ENCODE peak calls at places on chromosomes 4 and X, in seven cellular contexts. I is HepG2, N is H1, S is fibroblast of lung, V is K562, Q is hepatocyte, J is MM.1S. M is an unnamed sample.

GRCh38 chr4:24515698-24516097 is 68.7 kb downstream of the DHX15 start:
- DNase-seq in V (no peak), I (no peak), J (no peak), S (no peak), N (no peak), Q (no peak), M (no peak)

GRCh38 chr4:17865866-17866363 is 55.1 kb downstream of the NCAPG start:
- DNase-seq in Q (no peak), N (no peak), J (no peak), V (no peak), S (no peak), I (no peak), M (no peak)

GRCh38 chrX:136390921-136391320 is 90.2 kb downstream of the ADGRG4 start:
- DNase-seq in I (no peak), V (no peak), N (no peak), S (no peak), Q (no peak), J (no peak), M (peak)

GRCh38 chr4:7722716-7723115 is 216.9 kb downstream of the AFAP1 start:
- DNase-seq in J (no peak), S (no peak), N (no peak), V (no peak), Q (no peak), I (no peak), M (no peak)

GRCh38 chr4:126907389-126907788 is 725.4 kb upstream of the INTU start:
- DNase-seq in J (no peak), Q (no peak), I (no peak), V (no peak), N (no peak), S (no peak), M (no peak)

GRCh38 chr4:141636771-141637460 is 533 bp downstream of the IL15 start:
- DNase-seq in N (peak), Q (peak), S (peak), J (peak), V (no peak), I (no peak), M (peak)

GRCh38 chr4:77264826-77265225 is 107.8 kb downstream of the CCNG2 start:
- DNase-seq in I (no peak), J (no peak), Q (no peak), V (no peak), N (no peak), S (no peak), M (no peak)

GRCh38 chr4:8365353-8365752 is 75.2 kb downstream of the ACOX3 start:
- DNase-seq in S (no peak), N (no peak), V (no peak), Q (no peak), J (no peak), I (no peak), M (no peak)

GRCh38 chrX:152405561-152405960 is 45.6 kb downstream of the GABRA3 start:
- DNase-seq in I (no peak), J (no peak), V (no peak), Q (no peak), N (no peak), S (no peak), M (no peak)

GRCh38 chr4:10164877-10165283 is 48.3 kb upstream of the WDR1 start:
- DNase-seq in N (peak), Q (peak), S (peak), V (peak), I (peak), J (no peak), M (no peak)

GRCh38 chrX:110407910-110408545 is 49.4 kb downstream of the RTL9 start:
- DNase-seq in V (peak), Q (peak), N (peak), I (peak), S (peak), J (peak), M (peak)

GRCh38 chrX:16832301-16832700 is 37.9 kb downstream of the RBBP7 start:
- DNase-seq in S (no peak), V (no peak), N (no peak), J (no peak), I (no peak), Q (no peak), M (no peak)

GRCh38 chr4:42302348-42302747 is 94.9 kb upstream of the SHISA3 start:
- DNase-seq in Q (peak), S (peak), V (peak), I (peak), N (no peak), J (peak), M (no peak)

DNA sequence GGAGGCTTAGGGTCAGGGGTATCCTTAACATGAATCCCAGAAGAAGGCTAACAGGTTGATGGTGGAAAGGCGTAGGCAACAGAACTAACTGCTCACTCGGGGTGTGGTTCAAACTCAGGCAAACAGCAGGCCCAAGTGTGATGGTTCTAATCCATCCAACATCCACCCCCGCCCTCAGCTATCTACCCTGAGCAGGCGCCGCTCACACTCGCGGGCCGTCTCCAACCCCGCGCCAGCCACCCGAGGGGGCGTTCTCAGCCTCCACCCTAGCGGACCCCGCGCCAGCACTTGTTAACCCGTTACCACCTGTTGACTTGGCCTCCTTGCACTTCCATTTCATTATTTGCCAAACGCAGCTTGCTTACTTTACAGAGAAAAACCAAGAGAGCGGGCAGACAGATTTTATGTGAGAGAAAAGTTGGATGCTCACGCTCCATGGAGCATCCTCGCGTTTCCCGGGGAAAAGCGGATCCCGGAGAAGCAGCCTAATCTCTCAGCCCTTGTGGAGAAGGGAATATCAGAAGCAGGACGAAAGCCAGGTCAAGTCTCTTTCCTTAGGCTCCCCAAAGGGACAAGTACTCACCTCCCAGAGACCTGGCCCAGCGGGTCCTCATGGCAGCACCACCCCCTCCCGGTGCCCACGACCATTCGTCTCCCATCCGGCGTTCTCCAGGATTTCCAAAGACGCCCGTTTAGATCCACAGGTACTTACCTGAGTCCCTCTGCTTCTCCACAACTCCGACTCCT is 757 bp downstream of the SNCA start:
- DNase-seq in I (no peak), J (no peak), V (peak), Q (peak), S (no peak), N (peak), M (no peak)
- TF ChIP-seq EZH2 in I (no peak), J (no peak), V (no peak), Q (no peak), S (peak), N (no peak), M (no peak)

GRCh38 chrX:71515039-71515398 is 17.9 kb upstream of the OGT start:
- DNase-seq in N (no peak), S (peak), V (no peak), Q (no peak), J (no peak), I (no peak), M (no peak)

GRCh38 chrX:71509289-71509688 is 23.6 kb upstream of the OGT start:
- DNase-seq in N (no peak), S (no peak), I (no peak), V (no peak), Q (no peak), J (no peak), M (no peak)

GRCh38 chrX:71514367-71515038 is 18.4 kb upstream of the OGT start:
- DNase-seq in V (no peak), I (no peak), N (no peak), S (no peak), Q (no peak), J (no peak), M (no peak)
- H2AFZ ChIP-seq in V (peak), I (no peak), N (peak), S (no peak), Q (no peak), J (no peak), M (no peak)

DNA sequence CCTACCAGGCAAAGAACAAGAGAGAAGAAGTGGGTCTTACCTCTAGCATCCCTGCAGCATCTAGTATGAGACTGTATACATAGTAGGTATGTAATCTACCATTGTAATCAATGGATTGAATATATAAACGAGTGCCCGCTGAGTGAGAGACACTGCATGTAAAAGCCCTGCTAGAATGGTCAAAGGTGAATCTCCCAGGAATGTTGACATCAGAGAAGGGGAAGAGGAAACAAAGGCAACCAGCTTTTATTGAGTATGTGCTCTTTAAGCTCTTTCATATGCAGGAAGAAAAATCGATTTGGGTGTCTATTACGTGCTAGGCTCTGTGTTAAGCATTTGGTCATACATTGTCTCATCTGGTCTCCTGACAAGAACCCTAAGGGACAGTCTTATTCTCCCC is 91.9 kb upstream of the KLHL13 start:
- DNase-seq in V (no peak), S (no peak), Q (no peak), N (no peak), I (no peak), J (no peak), M (no peak)
- H3K27ac ChIP-seq in V (no peak), S (no peak), Q (no peak), N (no peak), I (no peak), J (no peak), M (no peak)

GRCh38 chr4:88456757-88457306 is at the start of gene HERC5:
- DNase-seq in N (peak), V (peak), J (peak), Q (peak), S (peak), I (peak), M (peak)

GRCh38 chr4:88452941-88453340 is 4.0 kb upstream of the HERC5 start:
- DNase-seq in N (no peak), S (no peak), Q (no peak), J (no peak), V (no peak), I (no peak), M (no peak)

GRCh38 chr4:88458091-88458740 is 1.3 kb downstream of the HERC5 start:
- DNase-seq in I (no peak), J (no peak), N (no peak), V (no peak), Q (no peak), S (peak), M (no peak)

DNA sequence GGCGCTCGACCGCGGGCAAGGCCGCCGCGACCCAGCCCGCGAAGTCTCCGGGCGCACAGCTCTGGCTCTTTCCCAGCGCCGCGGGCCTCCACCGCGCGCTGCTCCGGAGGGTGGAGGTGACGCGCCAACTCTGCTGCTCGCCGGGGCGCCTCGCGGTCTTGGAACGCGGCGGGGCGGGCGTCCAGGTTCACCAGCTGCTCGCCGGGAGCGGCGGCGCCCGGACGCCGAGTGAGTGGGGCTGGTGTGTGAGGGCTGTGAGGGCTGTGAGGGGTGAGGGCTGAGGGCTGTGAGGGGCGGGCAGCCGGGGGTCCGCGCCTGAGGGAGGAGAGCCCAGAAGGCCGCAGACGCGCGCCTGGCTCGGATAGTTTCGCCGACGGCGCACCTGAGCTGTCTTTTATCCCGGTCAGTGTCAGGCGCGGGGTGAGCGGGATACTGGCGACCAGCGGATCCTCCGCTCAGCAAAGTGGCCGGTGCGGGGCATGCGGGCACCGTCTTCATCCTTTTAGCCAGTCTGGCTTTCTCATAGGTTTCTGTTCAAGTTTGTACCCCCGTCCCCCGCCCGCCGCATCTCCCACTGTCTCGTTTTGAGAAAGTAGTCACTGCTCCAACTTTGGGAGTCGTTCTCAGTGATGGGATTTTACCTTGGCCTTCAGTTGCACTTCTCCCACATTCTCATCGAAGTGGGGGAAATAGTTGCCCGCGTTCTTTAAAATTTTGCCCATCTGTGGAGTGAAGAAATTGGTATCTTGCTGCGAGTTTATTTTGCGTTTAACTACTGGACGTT is 580 bp downstream of the HERC5 start:
- DNase-seq in N (no peak), Q (peak), I (no peak), V (no peak), J (peak), S (no peak), M (peak)
- TF ChIP-seq EZH2 in N (peak), Q (peak), I (peak), V (no peak), J (no peak), S (peak), M (no peak)

DNA sequence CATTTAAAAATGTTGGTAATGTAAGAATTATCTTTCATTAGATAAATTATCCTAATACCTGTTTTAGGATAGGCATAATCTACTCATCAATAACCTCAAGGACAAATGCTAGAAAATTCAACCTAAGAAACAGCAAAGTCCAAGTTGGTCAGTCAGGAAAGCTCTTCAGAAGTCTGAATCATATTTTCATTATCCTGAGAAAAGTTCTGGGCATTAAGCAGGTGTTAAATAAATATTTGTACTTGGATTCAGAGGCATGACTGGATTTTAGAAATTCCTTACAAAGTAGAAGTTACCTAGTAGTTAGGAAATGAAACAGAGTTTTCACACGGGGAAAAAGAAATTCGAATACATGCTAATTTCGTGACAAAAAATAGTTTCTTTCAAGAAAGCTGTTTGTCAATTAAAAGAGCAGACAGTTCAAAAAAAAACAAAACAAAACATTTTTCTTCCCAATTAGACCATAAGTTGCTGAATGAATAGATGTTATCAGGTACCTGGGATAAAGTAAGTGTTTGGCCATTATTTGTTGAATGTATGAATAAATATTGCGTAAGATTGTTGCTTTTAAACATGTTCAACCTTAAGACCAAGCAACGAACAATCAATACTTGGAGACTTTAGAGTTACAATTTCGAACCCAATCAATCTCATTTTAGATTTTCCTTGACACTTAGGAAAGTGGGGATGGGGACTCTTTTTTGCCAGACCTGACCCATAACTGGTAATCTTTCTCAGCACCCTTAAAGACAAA is 48.5 kb downstream of the MAD2L1 start:
- DNase-seq in S (no peak), Q (no peak), I (no peak), J (no peak), V (no peak), N (no peak), M (no peak)
- H2AFZ ChIP-seq in S (no peak), Q (no peak), I (no peak), J (no peak), V (no peak), N (no peak), M (no peak)

GRCh38 chrX:40647307-40648197 is at the start of gene CXorf38:
- DNase-seq in N (peak), S (peak), V (peak), Q (peak), J (peak), I (peak), M (peak)
- H3K27ac ChIP-seq in N (peak), S (peak), V (peak), Q (peak), J (peak), I (peak), M (peak)

GRCh38 chr4:13539721-13540445 is 4.4 kb downstream of the NKX3-2 start:
- DNase-seq in N (peak), V (no peak), S (no peak), Q (no peak), I (no peak), J (peak), M (no peak)

GRCh38 chr4:13537011-13537831 is 7.1 kb downstream of the NKX3-2 start:
- DNase-seq in S (no peak), J (no peak), V (no peak), Q (no peak), I (no peak), N (peak), M (no peak)

GRCh38 chr4:13537832-13538177 is 6.5 kb downstream of the NKX3-2 start:
- DNase-seq in V (no peak), N (peak), J (no peak), S (no peak), Q (no peak), I (no peak), M (no peak)

GRCh38 chr4:13539047-13539720 is 5.1 kb downstream of the NKX3-2 start:
- DNase-seq in S (no peak), N (peak), I (no peak), J (no peak), V (no peak), Q (no peak), M (no peak)

GRCh38 chr4:13538427-13538973 is 5.8 kb downstream of the NKX3-2 start:
- DNase-seq in I (no peak), N (no peak), V (no peak), Q (no peak), S (no peak), J (no peak), M (no peak)
- TF ChIP-seq EZH2 in I (no peak), N (no peak), V (no peak), Q (no peak), S (no peak), J (no peak), M (no peak)

M was measured in PC-9.